ENCODE peak calls at places on chromosomes 4 and X, in four cellular contexts. L is stimulated activated CD8-positive, alpha-beta memory T cell treated with anti-CD3 and anti-CD28 coated beads, Interleukin-7, amount 100 ng/mL, for 1 hour; Y is activated CD8-positive, alpha-beta T cell treated with anti-CD3 and anti-CD28 coated beads, Interleukin-2, amount 10 ng/mL, durations not matched to agents 7 days and 5 days; T is AG08396. E is an unnamed sample.

GRCh38 chr4:148056879-148057278 is 325.0 kb downstream of the ARHGAP10 start:
- DNase-seq in T (peak; percentile 33), Y (peak; percentile 87), L (peak; percentile 27), E (peak; percentile 14)

GRCh38 chrX:15500497-15500966 is at the start of gene BMX:
- DNase-seq in Y (no peak), T (no peak), L (no peak), E (no peak)

GRCh38 chrX:17632942-17633341 is 104.4 kb upstream of the SCML1 start:
- DNase-seq in Y (no peak), L (no peak), T (no peak), E (no peak)

GRCh38 chr4:70367813-70368212 is 7.3 kb downstream of the SMR3A start:
- DNase-seq in L (no peak), Y (no peak), T (no peak), E (no peak)

GRCh38 chr4:38468491-38468890 is 195.5 kb upstream of the KLF3 start:
- DNase-seq in L (no peak), T (no peak), Y (no peak), E (no peak)

GRCh38 chr4:186727977-186728519 is 4.4 kb upstream of the FAT1 start:
- DNase-seq in T (peak; percentile 26), Y (no peak), L (no peak), E (no peak)

GRCh38 chrX:2785538-2785937 is 33.7 kb downstream of the XG start:
- DNase-seq in Y (no peak), L (no peak), T (no peak), E (no peak)

GRCh38 chrX:118724775-118725174 is 2.6 kb upstream of the IL13RA1 start:
- DNase-seq in Y (no peak), L (no peak), T (peak; percentile 41), E (no peak)

GRCh38 chrX:53456254-53456653 is 22.1 kb upstream of the HSD17B10 start:
- DNase-seq in T (peak; percentile 26), L (no peak), Y (no peak), E (no peak)

GRCh38 chr4:972651-973424 is 531 bp downstream of the DGKQ start:
- DNase-seq in Y (peak; percentile 62), L (peak; percentile 24), T (peak; percentile 78), E (peak; percentile 75)

E was measured in immature natural killer cell.